ENCODE peak calls at places on chromosomes 1 and 21, in six cellular contexts. One of them, this sample, is unnamed.

GRCh38 chr1:220513834-220514233 is 14.1 kb upstream of the MARK1 start:
- DNase-seq in retinal pigment epithelial cell: no peak
- DNase-seq in breast epithelium: no peak
- DNase-seq in cardiac fibroblast: no peak
- DNase-seq in mammary epithelial cell: peak
- DNase-seq in stomach: no peak
- DNase-seq in this sample: no peak

GRCh38 chr1:101323530-101323929 is 86.7 kb downstream of the S1PR1 start:
- DNase-seq in stomach: no peak
- DNase-seq in cardiac fibroblast: no peak
- DNase-seq in retinal pigment epithelial cell: no peak
- DNase-seq in breast epithelium: no peak
- DNase-seq in mammary epithelial cell: no peak
- DNase-seq in this sample: no peak

GRCh38 chr1:36517019-36517387 is 34.3 kb upstream of the CSF3R start:
- DNase-seq in cardiac fibroblast: no peak
- DNase-seq in stomach: no peak
- DNase-seq in breast epithelium: peak
- DNase-seq in mammary epithelial cell: peak
- DNase-seq in retinal pigment epithelial cell: no peak
- DNase-seq in this sample: no peak

GRCh38 chr1:227729144-227729880 is 5.8 kb downstream of the JMJD4 start:
- DNase-seq in breast epithelium: no peak
- DNase-seq in mammary epithelial cell: no peak
- DNase-seq in cardiac fibroblast: no peak
- DNase-seq in retinal pigment epithelial cell: no peak
- DNase-seq in stomach: no peak
- DNase-seq in this sample: no peak

GRCh38 chr21:43343095-43343991 is 83.6 kb downstream of the SIK1 start:
- DNase-seq in breast epithelium: no peak
- DNase-seq in mammary epithelial cell: no peak
- DNase-seq in stomach: peak
- DNase-seq in retinal pigment epithelial cell: peak
- DNase-seq in cardiac fibroblast: no peak
- DNase-seq in this sample: no peak

GRCh38 chr1:69269491-69269890 is 298.2 kb upstream of the LRRC7 start:
- DNase-seq in retinal pigment epithelial cell: no peak
- DNase-seq in stomach: no peak
- DNase-seq in cardiac fibroblast: no peak
- DNase-seq in mammary epithelial cell: no peak
- DNase-seq in breast epithelium: no peak
- DNase-seq in this sample: no peak

GRCh38 chr1:88916883-88917282 is 25.5 kb upstream of the GTF2B start:
- DNase-seq in cardiac fibroblast: no peak
- DNase-seq in retinal pigment epithelial cell: no peak
- DNase-seq in stomach: no peak
- DNase-seq in mammary epithelial cell: no peak
- DNase-seq in breast epithelium: no peak
- DNase-seq in this sample: no peak

GRCh38 chr1:150881331-150882070 is 5.1 kb upstream of the ARNT start:
- DNase-seq in mammary epithelial cell: peak
- DNase-seq in stomach: no peak
- DNase-seq in retinal pigment epithelial cell: no peak
- DNase-seq in breast epithelium: no peak
- DNase-seq in cardiac fibroblast: peak
- DNase-seq in this sample: peak

GRCh38 chr1:181485276-181486097 is 2.2 kb downstream of the CACNA1E start:
- DNase-seq in stomach: no peak
- DNase-seq in mammary epithelial cell: no peak
- DNase-seq in breast epithelium: no peak
- DNase-seq in retinal pigment epithelial cell: no peak
- DNase-seq in cardiac fibroblast: no peak
- DNase-seq in this sample: no peak

GRCh38 chr1:171251741-171252300 is 3.5 kb downstream of the FMO1 start:
- DNase-seq in mammary epithelial cell: no peak
- DNase-seq in retinal pigment epithelial cell: no peak
- DNase-seq in cardiac fibroblast: peak
- DNase-seq in stomach: no peak
- DNase-seq in breast epithelium: no peak
- DNase-seq in this sample: no peak

GRCh38 chr1:208036177-208036808 is 125.4 kb upstream of the CD34 start:
- DNase-seq in breast epithelium: no peak
- DNase-seq in retinal pigment epithelial cell: no peak
- DNase-seq in stomach: no peak
- DNase-seq in mammary epithelial cell: no peak
- DNase-seq in cardiac fibroblast: peak
- DNase-seq in this sample: no peak

GRCh38 chr1:238319957-238320356 is 429.2 kb upstream of the ZP4 start:
- DNase-seq in stomach: no peak
- DNase-seq in retinal pigment epithelial cell: no peak
- DNase-seq in cardiac fibroblast: no peak
- DNase-seq in mammary epithelial cell: no peak
- DNase-seq in breast epithelium: no peak
- DNase-seq in this sample: no peak

GRCh38 chr1:162649606-162650005 is 17.3 kb downstream of the DDR2 start:
- DNase-seq in breast epithelium: no peak
- DNase-seq in retinal pigment epithelial cell: peak
- DNase-seq in stomach: no peak
- DNase-seq in mammary epithelial cell: no peak
- DNase-seq in cardiac fibroblast: no peak
- DNase-seq in this sample: no peak

GRCh38 chr1:190172636-190173410 is 304.8 kb downstream of the BRINP3 start:
- DNase-seq in breast epithelium: no peak
- DNase-seq in mammary epithelial cell: no peak
- DNase-seq in retinal pigment epithelial cell: no peak
- DNase-seq in cardiac fibroblast: peak
- DNase-seq in stomach: no peak
- DNase-seq in this sample: no peak

GRCh38 chr1:6181347-6181770 is 1.2 kb upstream of the CHD5 start:
- DNase-seq in retinal pigment epithelial cell: no peak
- DNase-seq in stomach: no peak
- DNase-seq in cardiac fibroblast: no peak
- DNase-seq in mammary epithelial cell: no peak
- DNase-seq in breast epithelium: no peak
- DNase-seq in this sample: no peak

GRCh38 chr1:77592906-77593305 is 89.6 kb downstream of the ZZZ3 start:
- DNase-seq in retinal pigment epithelial cell: no peak
- DNase-seq in cardiac fibroblast: no peak
- DNase-seq in mammary epithelial cell: no peak
- DNase-seq in breast epithelium: no peak
- DNase-seq in stomach: no peak
- DNase-seq in this sample: no peak

GRCh38 chr1:63322248-63322943 is at the start of gene FOXD3:
- DNase-seq in stomach: peak
- DNase-seq in mammary epithelial cell: peak
- DNase-seq in breast epithelium: peak
- DNase-seq in cardiac fibroblast: peak
- DNase-seq in retinal pigment epithelial cell: no peak
- DNase-seq in this sample: no peak

GRCh38 chr1:951364-951763 is 7.7 kb downstream of the NOC2L start:
- DNase-seq in stomach: no peak
- DNase-seq in retinal pigment epithelial cell: no peak
- DNase-seq in cardiac fibroblast: no peak
- DNase-seq in mammary epithelial cell: no peak
- DNase-seq in breast epithelium: no peak
- DNase-seq in this sample: no peak

GRCh38 chr1:79519084-79519760 is 512.7 kb upstream of the ADGRL4 start:
- DNase-seq in cardiac fibroblast: no peak
- DNase-seq in retinal pigment epithelial cell: no peak
- DNase-seq in mammary epithelial cell: no peak
- DNase-seq in stomach: no peak
- DNase-seq in breast epithelium: no peak
- DNase-seq in this sample: no peak

GRCh38 chr1:197021716-197022115 is 44.4 kb downstream of the CFHR5 start:
- DNase-seq in stomach: no peak
- DNase-seq in cardiac fibroblast: no peak
- DNase-seq in breast epithelium: no peak
- DNase-seq in retinal pigment epithelial cell: no peak
- DNase-seq in mammary epithelial cell: no peak
- DNase-seq in this sample: no peak

GRCh38 chr1:100383743-100384405 is 31.6 kb downstream of the CDC14A start:
- DNase-seq in breast epithelium: no peak
- DNase-seq in mammary epithelial cell: no peak
- DNase-seq in cardiac fibroblast: no peak
- DNase-seq in stomach: no peak
- DNase-seq in retinal pigment epithelial cell: no peak
- DNase-seq in this sample: no peak

GRCh38 chr1:43557744-43558245 is 27.1 kb downstream of the PTPRF start:
- DNase-seq in retinal pigment epithelial cell: no peak
- DNase-seq in breast epithelium: no peak
- DNase-seq in stomach: peak
- DNase-seq in mammary epithelial cell: no peak
- DNase-seq in cardiac fibroblast: no peak
- DNase-seq in this sample: no peak

GRCh38 chr1:199691540-199691939 is 336.0 kb upstream of the NR5A2 start:
- DNase-seq in cardiac fibroblast: peak
- DNase-seq in stomach: no peak
- DNase-seq in retinal pigment epithelial cell: peak
- DNase-seq in breast epithelium: no peak
- DNase-seq in mammary epithelial cell: peak
- DNase-seq in this sample: peak

GRCh38 chr1:178155478-178156255 is 61.8 kb downstream of the RASAL2 start:
- DNase-seq in cardiac fibroblast: peak
- DNase-seq in breast epithelium: no peak
- DNase-seq in retinal pigment epithelial cell: no peak
- DNase-seq in mammary epithelial cell: no peak
- DNase-seq in stomach: no peak
- DNase-seq in this sample: no peak

GRCh38 chr1:24779689-24780464 is 34.6 kb downstream of the CLIC4 start:
- DNase-seq in mammary epithelial cell: no peak
- DNase-seq in breast epithelium: no peak
- DNase-seq in retinal pigment epithelial cell: no peak
- DNase-seq in cardiac fibroblast: no peak
- DNase-seq in stomach: no peak
- DNase-seq in this sample: no peak
- TF ChIP-seq CTCF in mammary epithelial cell: no peak
- TF ChIP-seq CTCF in breast epithelium: no peak
- TF ChIP-seq CTCF in retinal pigment epithelial cell: no peak
- TF ChIP-seq CTCF in cardiac fibroblast: no peak
- TF ChIP-seq CTCF in stomach: no peak
- TF ChIP-seq CTCF in this sample: no peak

GRCh38 chr1:23290811-23291565 is 53.1 kb downstream of the HNRNPR start:
- DNase-seq in cardiac fibroblast: no peak
- DNase-seq in mammary epithelial cell: no peak
- DNase-seq in breast epithelium: no peak
- DNase-seq in stomach: no peak
- DNase-seq in retinal pigment epithelial cell: no peak
- DNase-seq in this sample: no peak
- H3K4me3 ChIP-seq in cardiac fibroblast: no peak
- H3K4me3 ChIP-seq in mammary epithelial cell: no peak
- H3K4me3 ChIP-seq in breast epithelium: no peak
- H3K4me3 ChIP-seq in stomach: no peak
- H3K4me3 ChIP-seq in retinal pigment epithelial cell: no peak
- H3K4me3 ChIP-seq in this sample: no peak

DNA sequence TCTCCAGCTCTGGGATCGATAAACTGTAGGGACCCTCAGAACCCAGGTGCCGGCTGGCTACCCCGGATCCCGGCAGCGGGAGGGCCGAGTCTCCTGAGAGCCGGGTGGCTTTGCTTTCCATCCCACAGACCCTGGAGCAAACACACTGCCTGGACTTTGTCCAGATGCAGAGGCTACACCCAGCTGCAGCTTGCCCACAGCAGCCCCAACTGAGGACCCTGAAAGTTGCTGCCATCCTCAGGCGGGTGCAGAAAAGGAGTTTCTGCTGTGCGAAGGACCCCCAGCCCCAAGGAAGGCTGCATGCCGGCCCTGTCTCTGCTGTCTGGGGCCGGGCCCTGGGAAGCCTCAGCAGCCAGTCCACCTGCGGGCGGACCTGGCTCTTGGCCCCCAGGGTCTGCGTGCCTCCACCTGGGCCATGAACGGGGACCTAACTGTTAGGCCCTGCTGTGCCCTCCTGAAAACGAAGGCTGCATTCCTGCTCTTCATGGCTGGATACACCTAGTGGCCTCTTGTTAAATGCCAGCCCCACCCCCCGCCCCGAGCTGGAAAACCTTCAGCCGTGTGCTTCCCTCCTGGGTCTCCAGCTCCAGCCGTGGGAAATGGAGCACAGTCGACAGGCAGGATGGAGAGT is 97.5 kb upstream of the ARHGEF16 start:
- DNase-seq in retinal pigment epithelial cell: no peak
- DNase-seq in stomach: no peak
- DNase-seq in cardiac fibroblast: no peak
- DNase-seq in breast epithelium: no peak
- DNase-seq in mammary epithelial cell: no peak
- DNase-seq in this sample: no peak
- TF ChIP-seq CTCF in retinal pigment epithelial cell: no peak
- TF ChIP-seq CTCF in stomach: no peak
- TF ChIP-seq CTCF in cardiac fibroblast: no peak
- TF ChIP-seq CTCF in breast epithelium: no peak
- TF ChIP-seq CTCF in mammary epithelial cell: no peak
- TF ChIP-seq CTCF in this sample: no peak

GRCh38 chr1:226126824-226127591 is 59.5 kb downstream of the ACBD3 start:
- DNase-seq in breast epithelium: no peak
- DNase-seq in stomach: no peak
- DNase-seq in retinal pigment epithelial cell: no peak
- DNase-seq in mammary epithelial cell: peak
- DNase-seq in cardiac fibroblast: no peak
- DNase-seq in this sample: no peak
- H3K4me3 ChIP-seq in breast epithelium: no peak
- H3K4me3 ChIP-seq in stomach: no peak
- H3K4me3 ChIP-seq in retinal pigment epithelial cell: no peak
- H3K4me3 ChIP-seq in mammary epithelial cell: no peak
- H3K4me3 ChIP-seq in cardiac fibroblast: no peak
- H3K4me3 ChIP-seq in this sample: no peak

GRCh38 chr1:231949277-231950122 is 322.9 kb downstream of the DISC1 start:
- DNase-seq in mammary epithelial cell: no peak
- DNase-seq in cardiac fibroblast: no peak
- DNase-seq in retinal pigment epithelial cell: no peak
- DNase-seq in stomach: no peak
- DNase-seq in breast epithelium: no peak
- DNase-seq in this sample: no peak
- TF ChIP-seq CTCF in mammary epithelial cell: no peak
- TF ChIP-seq CTCF in cardiac fibroblast: no peak
- TF ChIP-seq CTCF in retinal pigment epithelial cell: no peak
- TF ChIP-seq CTCF in stomach: no peak
- TF ChIP-seq CTCF in breast epithelium: no peak
- TF ChIP-seq CTCF in this sample: no peak

DNA sequence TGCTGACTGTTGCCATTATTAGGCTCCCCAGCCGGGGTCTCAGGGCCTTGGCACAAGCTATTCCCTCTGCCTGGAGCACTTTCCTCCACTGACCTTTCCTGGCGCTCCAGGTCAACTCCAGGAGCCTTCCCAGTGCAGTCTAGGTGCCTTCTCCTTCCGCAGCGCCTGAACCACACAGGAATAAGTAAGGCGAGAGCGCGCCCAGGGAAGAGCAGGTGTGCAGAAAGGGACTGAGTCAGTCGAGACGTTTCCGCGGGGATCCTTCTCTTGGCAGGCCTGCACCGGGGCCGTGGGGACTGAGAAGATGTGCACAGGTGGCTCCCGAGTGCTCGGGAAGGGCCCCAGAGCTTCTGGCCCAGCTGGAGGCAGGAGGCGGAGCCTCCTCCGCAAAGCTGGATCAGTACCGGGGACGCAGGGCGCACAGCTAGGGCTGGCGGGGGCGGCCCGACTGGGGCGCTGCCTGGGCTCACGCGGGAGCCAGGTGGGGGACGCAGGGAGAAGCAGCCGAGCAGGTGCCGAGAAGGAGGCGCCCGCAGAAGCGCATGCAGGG is 765 bp upstream of the BMP8A start:
- DNase-seq in retinal pigment epithelial cell: no peak
- DNase-seq in mammary epithelial cell: peak
- DNase-seq in breast epithelium: no peak
- DNase-seq in cardiac fibroblast: no peak
- DNase-seq in stomach: no peak
- DNase-seq in this sample: no peak
- H3K4me3 ChIP-seq in retinal pigment epithelial cell: no peak
- H3K4me3 ChIP-seq in mammary epithelial cell: peak
- H3K4me3 ChIP-seq in breast epithelium: peak
- H3K4me3 ChIP-seq in cardiac fibroblast: no peak
- H3K4me3 ChIP-seq in stomach: peak
- H3K4me3 ChIP-seq in this sample: peak